ENCODE peak calls at places on chromosomes 16 and 17, in five cellular contexts. I, U, Y, K and L are unnamed samples.

GRCh38 chr16:58021661-58022551 is 3.6 kb upstream of the MMP15 start:
- DNase-seq in I (no peak), K (no peak), Y (no peak), U (no peak), L (no peak)

GRCh38 chr16:67157892-67158635 is 1.6 kb downstream of the TRADD start:
- DNase-seq in U (no peak), I (no peak), Y (no peak), K (no peak), L (no peak)

GRCh38 chr16:82524939-82525338 is 101.8 kb upstream of the CDH13 start:
- DNase-seq in U (no peak), I (no peak), K (no peak), Y (no peak), L (no peak)

GRCh38 chr16:89563639-89564392 is 3.3 kb downstream of the RPL13 start:
- DNase-seq in U (no peak), K (no peak), Y (no peak), I (no peak), L (no peak)

GRCh38 chr17:34254146-34254545 is 939 bp upstream of the CCL2 start:
- DNase-seq in Y (no peak), K (no peak), I (no peak), U (no peak), L (no peak)

GRCh38 chr16:85514601-85515318 is 98.4 kb upstream of the GSE1 start:
- DNase-seq in I (peak; percentile 56), K (peak; percentile 95), U (peak; percentile 76), Y (peak; percentile 77), L (peak; percentile 89)

GRCh38 chr17:43578699-43579569 is 32.8 kb upstream of the ETV4 start:
- DNase-seq in U (no peak), K (no peak), I (no peak), Y (no peak), L (no peak)

GRCh38 chr17:7858487-7858832 is 657 bp downstream of the CYB5D1 start:
- DNase-seq in K (peak; percentile 69), I (peak; percentile 53), U (peak; percentile 39), Y (no peak), L (peak; percentile 81)

GRCh38 chr17:43003542-43004172 is 2.9 kb upstream of the IFI35 start:
- DNase-seq in I (no peak), U (no peak), Y (no peak), K (no peak), L (no peak)

GRCh38 chr17:56594528-56595418 is 1.3 kb downstream of the NOG start:
- DNase-seq in Y (no peak), K (peak; percentile 42), U (no peak), I (no peak), L (no peak)

GRCh38 chr17:40313660-40314556 is 4.9 kb downstream of the RARA start:
- DNase-seq in U (peak; percentile 14), Y (no peak), K (no peak), I (no peak), L (no peak)

GRCh38 chr17:40315678-40316570 is 6.9 kb downstream of the RARA start:
- DNase-seq in Y (peak; percentile 25), U (peak; percentile 10), I (no peak), K (no peak), L (peak; percentile 64)

GRCh38 chr17:40312893-40313659 is 4.1 kb downstream of the RARA start:
- DNase-seq in K (no peak), U (peak; percentile 4), Y (no peak), I (no peak), L (peak; percentile 58)

GRCh38 chr17:40315206-40315605 is 6.2 kb downstream of the RARA start:
- DNase-seq in U (peak; percentile 2), I (no peak), K (no peak), Y (peak; percentile 17), L (no peak)

GRCh38 chr17:40314557-40314953 is 5.6 kb downstream of the RARA start:
- DNase-seq in I (peak; percentile 92), K (peak; percentile 99), Y (peak; percentile 95), U (peak; percentile 37), L (peak; percentile 92)
- TF ChIP-seq EP300 in I (no peak), K (peak; percentile 71), Y (no peak), U (no peak), L (no peak)

DNA sequence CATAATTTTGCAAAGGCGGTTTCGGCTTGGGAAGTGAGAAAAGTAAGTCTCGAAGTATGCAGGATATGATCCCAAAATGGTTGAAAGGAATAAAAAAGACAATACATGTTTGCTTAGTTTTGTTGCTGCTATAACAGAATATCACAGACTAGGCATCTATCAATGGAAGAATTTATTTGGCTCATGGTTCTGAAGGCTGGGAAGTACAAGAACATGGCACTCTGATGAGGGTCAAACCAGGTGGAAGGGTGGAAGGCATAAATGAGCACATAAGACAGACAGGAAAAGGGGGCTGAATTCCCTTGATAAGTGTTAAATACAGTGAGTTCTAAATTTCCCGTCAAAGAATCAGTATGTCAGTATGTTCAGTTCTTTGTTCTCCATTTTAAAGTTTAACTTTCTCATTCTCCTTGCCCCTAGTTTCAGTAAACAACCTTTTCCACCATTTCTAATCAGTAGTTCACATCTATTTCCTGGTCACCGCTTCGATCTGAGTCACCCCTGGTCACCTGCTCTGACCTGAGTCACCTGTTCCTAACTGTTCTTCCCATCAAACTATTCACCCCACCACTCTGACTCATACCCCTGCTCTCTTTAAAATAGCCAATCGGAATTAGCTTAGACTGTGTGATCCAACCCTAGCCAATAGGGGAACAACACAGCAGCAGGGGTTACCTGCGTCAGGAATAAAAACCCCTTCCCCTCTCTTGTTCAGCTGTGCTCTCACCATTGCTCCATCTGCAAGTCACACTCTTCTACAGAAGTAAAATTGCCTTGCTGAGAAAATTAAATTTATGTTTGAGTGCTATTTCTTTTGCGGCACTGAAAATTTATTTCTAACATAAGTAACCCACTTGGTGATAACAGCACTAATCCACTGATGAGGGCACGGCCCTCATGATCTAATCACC is 240.8 kb downstream of the STX8 start:
- DNase-seq in K (no peak), Y (no peak), I (no peak), U (no peak), L (no peak)
- H3K4me3 ChIP-seq in K (no peak overlapping the region), Y (no peak overlapping the region), I (no peak overlapping the region), U (no peak overlapping the region), L (no peak overlapping the region)

DNA sequence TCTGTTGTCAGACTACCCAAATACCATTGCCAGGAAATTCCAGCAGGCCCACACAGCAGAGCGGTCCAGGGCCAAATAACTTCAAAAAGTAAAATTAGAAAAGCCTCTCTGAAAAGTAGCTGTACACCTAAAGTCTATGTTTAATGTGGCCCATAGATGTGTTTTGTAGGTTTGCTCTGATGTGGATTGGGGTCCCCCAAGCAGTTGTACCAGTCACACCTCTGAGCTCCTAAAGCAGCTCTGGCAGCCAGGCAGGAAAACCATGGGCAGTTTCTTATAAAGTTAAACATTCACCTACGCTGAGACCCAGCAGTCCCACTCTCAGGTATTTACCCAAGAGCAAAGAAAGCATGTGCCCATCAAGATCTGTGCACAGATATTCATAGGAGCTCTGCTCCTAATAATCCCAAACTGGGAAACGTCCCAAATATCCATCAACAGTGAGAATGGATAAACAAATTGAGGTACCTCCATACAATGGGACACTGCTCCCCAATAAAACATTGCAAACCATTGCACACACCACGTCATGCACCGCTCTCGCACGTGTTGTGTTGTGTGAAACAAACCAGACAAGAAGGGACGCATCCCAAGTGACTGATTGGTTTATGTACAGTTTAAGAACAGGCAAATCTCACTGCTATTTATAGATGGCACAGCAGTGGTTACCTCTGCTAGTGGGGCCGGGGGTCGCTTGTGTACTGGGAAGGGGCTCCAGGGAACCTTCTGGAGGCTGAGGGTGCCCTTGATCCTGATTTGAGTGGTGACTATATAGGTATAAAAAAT is 15.8 kb upstream of the PRM1 start:
- DNase-seq in Y (peak; percentile 58), U (no peak), I (no peak), K (no peak), L (peak; percentile 75)
- H3K27ac ChIP-seq in Y (peak overlapping the region; percentile 66), U (peak overlapping the region; percentile 9), I (no peak overlapping the region), K (no peak overlapping the region), L (peak overlapping the region; percentile 76)

DNA sequence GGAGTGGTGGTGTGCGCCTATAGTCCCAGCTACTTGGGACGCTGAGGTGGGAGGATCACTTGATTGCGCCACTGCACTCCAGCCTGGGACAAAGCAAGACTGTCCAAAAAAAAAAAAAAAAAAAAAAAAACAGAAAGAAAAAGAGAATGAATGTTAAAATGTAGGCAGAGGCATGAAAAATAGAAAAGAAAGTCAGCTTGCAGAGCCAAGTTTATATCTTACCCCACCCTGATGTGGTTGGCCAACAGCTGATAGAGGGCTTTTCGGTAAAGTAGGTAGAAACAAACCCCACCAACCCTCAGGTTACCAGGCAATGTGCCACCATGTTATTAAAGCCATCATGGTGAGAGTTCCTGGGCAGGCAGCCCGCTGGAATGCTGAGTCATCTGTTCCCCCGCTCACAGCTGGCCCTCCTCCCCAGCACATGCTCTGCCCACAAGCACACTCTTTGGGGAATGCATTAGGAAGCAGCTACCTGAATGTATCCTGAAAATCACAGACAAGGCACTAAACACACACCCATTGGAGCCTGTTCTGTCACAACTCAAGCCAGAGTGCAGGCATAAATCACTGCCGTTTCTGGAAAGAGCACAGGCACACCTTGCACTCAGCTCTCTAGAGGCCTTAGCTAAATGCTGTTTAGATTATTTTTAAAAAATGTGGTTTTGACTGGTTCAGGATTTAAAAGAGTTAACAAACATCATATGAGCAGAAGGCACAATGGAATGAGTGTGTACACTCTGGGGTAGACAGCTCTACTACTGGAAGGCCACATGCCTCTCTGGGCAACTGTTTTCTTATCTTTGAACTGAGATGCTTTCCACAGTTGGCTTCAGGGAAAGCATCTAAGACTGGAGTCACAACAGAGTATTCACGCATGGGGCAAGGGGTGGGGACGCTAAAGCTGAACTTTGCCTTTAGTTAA is 128.5 kb downstream of the PARN start:
- DNase-seq in U (peak; percentile 89), I (peak; percentile 79), Y (peak; percentile 89), K (peak; percentile 78), L (peak; percentile 97)
- TF ChIP-seq EP300 in U (no peak), I (no peak), Y (peak; percentile 65), K (peak; percentile 14), L (no peak)

DNA sequence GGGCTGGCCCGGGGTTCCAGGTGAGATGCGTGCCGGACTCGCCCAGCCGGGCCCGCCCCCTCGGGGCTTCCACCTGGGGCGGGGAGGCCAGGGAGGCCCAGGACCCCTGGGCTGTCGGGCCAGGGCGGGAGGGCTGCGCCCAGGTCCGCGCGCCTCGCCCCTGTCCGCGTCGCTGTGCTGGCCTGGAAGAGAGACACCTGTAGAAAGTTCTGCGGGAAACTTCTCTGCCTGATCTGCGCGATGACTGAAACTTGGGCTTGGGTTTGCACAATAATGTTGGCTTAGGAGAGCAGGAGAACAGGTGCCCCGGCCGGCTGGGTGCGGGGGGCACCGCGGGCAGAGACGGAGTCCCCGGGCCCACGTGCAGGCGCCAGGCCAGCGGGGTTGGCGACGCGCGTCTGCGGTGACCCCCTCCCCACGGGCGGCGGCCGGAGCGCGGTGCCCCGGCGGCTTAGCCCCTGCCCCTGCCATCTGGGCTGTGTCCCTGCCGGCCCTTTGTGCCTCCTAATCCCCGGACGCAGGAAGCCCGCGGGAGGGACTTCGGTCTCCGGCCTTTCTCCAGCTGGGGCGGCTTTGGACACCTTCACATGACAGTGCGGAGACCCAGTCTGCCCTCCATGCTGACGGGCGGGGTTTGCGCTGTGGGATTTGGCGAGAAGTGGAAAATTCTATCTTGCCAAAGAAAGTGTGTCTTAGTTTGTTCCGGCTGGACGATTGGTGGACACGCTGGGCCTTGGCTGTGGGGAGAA is 483 bp downstream of the LLGL2 start:
- DNase-seq in K (no peak), U (no peak), Y (peak; percentile 43), I (peak; percentile 45), L (no peak)
- H3K4me3 ChIP-seq in K (peak overlapping the region; percentile 67), U (peak overlapping the region; percentile 75), Y (peak overlapping the region; percentile 72), I (peak overlapping the region; percentile 71), L (peak overlapping the region; percentile 52)